ENCODE peak calls at places on chromosome 6, in four cellular contexts. V, C, I and B are unnamed samples.

GRCh38 chr6:29631860-29632731 is 887 bp downstream of the GABBR1 start:
- DNase-seq in I (peak), C (no peak), V (peak), B (no peak)

GRCh38 chr6:167930300-167930699 is 67.2 kb upstream of the KIF25 start:
- DNase-seq in C (no peak), V (peak), I (no peak), B (peak)

GRCh38 chr6:5943591-5943990 is 63.1 kb downstream of the NRN1 start:
- DNase-seq in C (no peak), V (no peak), I (no peak), B (no peak)

GRCh38 chr6:52087498-52087999 is at the start of gene PKHD1:
- DNase-seq in I (no peak), V (no peak), C (no peak), B (peak)

GRCh38 chr6:56759521-56759920 is 116.8 kb upstream of the DST start:
- DNase-seq in I (no peak), C (no peak), V (no peak), B (no peak)

GRCh38 chr6:167236239-167236571 is 54.9 kb upstream of the UNC93A start:
- DNase-seq in V (no peak), C (no peak), I (no peak), B (no peak)

GRCh38 chr6:11204987-11205386 is 27.5 kb downstream of the NEDD9 start:
- DNase-seq in V (no peak), C (no peak), I (no peak), B (no peak)

GRCh38 chr6:155595264-155595663 is 139.6 kb upstream of the NOX3 start:
- DNase-seq in V (no peak), C (no peak), I (no peak), B (no peak)

GRCh38 chr6:166627875-166628849 is 1.1 kb upstream of the RPS6KA2 start:
- DNase-seq in I (peak), V (no peak), C (no peak), B (peak)

GRCh38 chr6:92538296-92538695 is 881.1 kb downstream of the EPHA7 start:
- DNase-seq in C (no peak), I (no peak), V (no peak), B (no peak)

GRCh38 chr6:129634411-129635230 is 75.4 kb downstream of the ARHGAP18 start:
- DNase-seq in C (no peak), I (no peak), V (no peak), B (no peak)

GRCh38 chr6:7196019-7196402 is 88.2 kb downstream of the RREB1 start:
- DNase-seq in I (peak), C (no peak), V (no peak), B (no peak)

GRCh38 chr6:137286368-137286767 is 67.2 kb upstream of the IFNGR1 start:
- DNase-seq in V (no peak), C (no peak), I (no peak), B (no peak)

GRCh38 chr6:152170702-152171667 is 363.5 kb downstream of the ESR1 start:
- DNase-seq in C (peak), V (no peak), I (no peak), B (peak)

GRCh38 chr6:2659882-2660281 is 90.8 kb downstream of the MYLK4 start:
- DNase-seq in C (no peak), V (peak), I (no peak), B (no peak)

GRCh38 chr6:112743343-112743742 is 396.2 kb downstream of the RFPL4B start:
- DNase-seq in V (no peak), I (no peak), C (no peak), B (no peak)

GRCh38 chr6:30493643-30494250 is 4.4 kb downstream of the HLA-E start:
- DNase-seq in I (no peak), C (no peak), V (no peak), B (no peak)

DNA sequence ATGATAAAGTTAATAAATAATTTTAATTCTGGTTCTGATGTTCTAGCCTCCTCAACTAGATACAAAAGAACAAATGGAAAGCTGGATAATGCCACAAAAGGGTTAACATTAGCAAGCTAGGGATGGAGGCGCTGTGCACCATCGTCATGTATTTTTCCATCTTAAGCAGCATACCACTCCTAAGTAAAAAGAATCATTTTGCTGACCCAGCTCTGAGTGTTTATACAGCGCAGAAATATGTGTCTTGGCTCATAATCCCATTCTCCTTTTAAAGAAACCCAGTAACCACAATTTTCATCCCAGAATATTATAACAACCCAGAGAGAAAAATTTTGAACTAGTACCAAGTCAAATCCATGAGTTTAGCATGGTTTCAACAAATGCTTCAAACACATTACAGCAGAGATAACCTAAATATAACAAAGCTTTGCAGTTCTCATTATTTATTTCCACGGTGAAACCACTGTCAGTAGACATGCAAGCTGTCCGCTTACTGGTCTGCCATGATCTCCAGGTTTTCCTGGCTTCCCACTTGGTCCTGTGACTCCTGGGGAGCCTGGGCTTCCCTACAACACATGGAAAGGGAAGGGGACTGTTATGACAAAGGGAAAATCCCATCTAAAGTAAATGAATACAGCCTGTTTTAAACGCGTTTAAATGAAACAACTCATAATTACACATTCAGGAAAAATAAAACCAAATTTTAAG is 111.1 kb downstream of the COL12A1 start:
- DNase-seq in I (no peak), V (peak), C (no peak), B (no peak)
- TF ChIP-seq CHD4 in I (no peak), V (no peak), C (no peak), B (no peak)

GRCh38 chr6:121865811-121866210 is 430.4 kb downstream of the GJA1 start:
- DNase-seq in C (no peak), V (no peak), I (no peak), B (no peak)

GRCh38 chr6:121873595-121873994 is 438.1 kb downstream of the GJA1 start:
- DNase-seq in V (no peak), C (no peak), I (no peak), B (peak)

GRCh38 chr6:121867095-121867494 is 431.6 kb downstream of the GJA1 start:
- DNase-seq in V (no peak), C (no peak), I (no peak), B (no peak)

GRCh38 chr6:121868191-121868590 is 432.7 kb downstream of the GJA1 start:
- DNase-seq in C (no peak), I (no peak), V (no peak), B (no peak)
- TF ChIP-seq MYC in C (no peak), I (no peak), V (no peak), B (no peak)

GRCh38 chr6:147131728-147132127 is 72.5 kb upstream of the STXBP5 start:
- DNase-seq in I (peak), C (no peak), V (peak), B (no peak)

GRCh38 chr6:147135211-147135672 is 69.0 kb upstream of the STXBP5 start:
- DNase-seq in C (no peak), V (peak), I (peak), B (no peak)

GRCh38 chr6:147136057-147136456 is 68.2 kb upstream of the STXBP5 start:
- DNase-seq in C (no peak), V (no peak), I (no peak), B (no peak)

GRCh38 chr6:147133669-147134068 is 70.5 kb upstream of the STXBP5 start:
- DNase-seq in I (no peak), V (no peak), C (no peak), B (no peak)

GRCh38 chr6:147132889-147133288 is 71.3 kb upstream of the STXBP5 start:
- DNase-seq in I (no peak), V (no peak), C (no peak), B (no peak)
- TF ChIP-seq CHD4 in I (no peak), V (no peak), C (no peak), B (no peak)

DNA sequence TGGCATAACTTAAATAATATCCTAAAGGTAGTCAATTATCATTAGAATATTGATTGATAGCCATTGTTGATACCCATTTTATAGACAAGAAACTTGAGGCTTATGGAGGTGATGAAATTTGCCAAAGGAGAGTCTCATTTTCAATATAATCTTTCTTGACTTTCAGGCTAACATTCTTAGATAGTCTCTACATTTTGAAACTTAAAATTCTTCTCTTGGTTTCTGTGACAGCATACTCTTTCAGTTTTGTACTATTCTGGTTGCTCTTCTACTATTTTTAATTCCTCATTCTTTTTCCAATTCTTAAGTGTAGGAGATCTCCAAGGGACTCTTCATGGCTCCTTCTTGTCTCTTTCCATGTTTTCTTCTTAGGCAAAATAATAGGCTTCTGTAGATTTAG is 3.7 kb upstream of the SH3BGRL2 start:
- DNase-seq in C (no peak), I (no peak), V (no peak), B (no peak)
- TF ChIP-seq MYC in C (no peak), I (no peak), V (no peak), B (no peak)

DNA sequence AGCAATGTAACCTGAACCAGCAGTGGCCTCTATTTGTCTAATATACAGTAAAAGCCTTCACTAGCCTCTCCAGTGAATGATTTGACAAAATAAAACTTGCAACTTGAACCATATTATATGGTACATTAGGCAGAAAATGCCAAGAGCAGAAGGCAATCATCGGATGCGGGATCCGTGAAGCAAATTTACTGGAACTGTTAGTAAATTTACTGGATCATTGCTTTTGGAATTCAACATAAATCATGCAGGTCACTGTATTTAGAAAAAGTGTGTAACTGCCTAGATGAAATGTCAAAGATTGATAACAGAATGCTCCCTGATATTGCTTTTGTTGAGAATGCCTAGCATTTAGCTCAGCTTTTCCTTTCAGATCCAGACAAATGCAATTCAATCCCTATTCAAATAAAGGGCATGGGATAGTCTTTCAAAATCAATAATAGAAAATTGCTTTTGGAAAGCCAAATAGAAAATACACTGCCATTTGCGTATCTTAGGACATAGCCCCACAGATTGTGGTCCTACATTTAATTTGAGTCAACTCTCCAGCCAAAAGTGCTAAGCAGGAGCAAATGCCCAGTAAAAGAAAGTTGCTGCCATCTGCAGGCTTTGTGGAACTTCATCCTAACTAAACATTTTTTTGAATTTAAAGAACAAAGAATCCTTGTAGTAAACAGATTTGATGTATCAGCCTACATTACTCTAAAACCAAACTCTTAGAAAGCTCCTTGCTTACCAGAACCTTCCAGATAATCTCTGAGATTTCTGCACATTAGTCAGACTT is 109.5 kb upstream of the HSF2 start:
- DNase-seq in I (no peak), V (peak), C (no peak), B (peak)
- TF ChIP-seq CHD4 in I (no peak), V (no peak), C (no peak), B (no peak)

GRCh38 chr6:277746-278145 is 14.5 kb upstream of the DUSP22 start:
- DNase-seq in V (no peak), I (no peak), C (no peak), B (no peak)
- TF ChIP-seq MYC in V (no peak), I (no peak), C (no peak), B (no peak)

GRCh38 chr6:4937414-4937813 is 66.4 kb downstream of the RPP40 start:
- DNase-seq in C (no peak), I (no peak), V (no peak), B (no peak)

GRCh38 chr6:4935981-4936680 is 67.7 kb downstream of the RPP40 start:
- DNase-seq in C (no peak), I (no peak), V (no peak), B (no peak)

GRCh38 chr6:4936681-4937041 is 67.2 kb downstream of the RPP40 start:
- DNase-seq in C (no peak), V (peak), I (peak), B (peak)

GRCh38 chr6:4932506-4932903 is 71.3 kb downstream of the RPP40 start:
- DNase-seq in I (no peak), C (no peak), V (no peak), B (no peak)

DNA sequence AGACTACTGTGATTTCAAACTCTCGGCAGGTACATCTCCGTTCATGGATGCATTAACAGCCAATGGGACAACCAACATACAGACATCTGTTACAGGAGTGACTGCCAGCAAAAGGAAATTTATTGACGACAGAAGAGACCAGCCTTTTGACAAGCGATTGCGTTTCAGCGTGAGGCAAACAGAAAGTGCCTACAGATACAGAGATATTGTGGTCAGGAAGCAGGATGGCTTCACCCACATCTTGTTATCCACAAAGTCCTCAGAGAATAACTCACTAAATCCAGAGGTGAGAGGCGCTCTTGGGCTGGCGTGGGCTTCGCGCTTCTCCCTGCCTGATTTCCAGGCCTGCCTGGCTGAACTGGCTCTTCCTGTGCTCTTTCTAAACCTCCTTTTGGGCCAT is 68.4 kb downstream of the RPP40 start:
- DNase-seq in C (no peak), I (no peak), V (no peak), B (no peak)
- TF ChIP-seq CHD4 in C (no peak), I (no peak), V (no peak), B (no peak)